ENCODE peak calls at places on chromosomes 2 and 18, in six cellular contexts. One of them, this sample, is unnamed.

GRCh38 chr2:45009303-45009927 is at the start of gene SIX2:
- DNase-seq in GM23248: peak; percentile 93
- DNase-seq in H1: peak; percentile 93
- DNase-seq in HepG2: peak; percentile 41
- DNase-seq in IMR-90: peak; percentile 72
- DNase-seq in H9: peak; percentile 98
- DNase-seq in this sample: peak; percentile 42

GRCh38 chr2:131425191-131426021 is 50.5 kb upstream of the TUBA3D start:
- DNase-seq in H1: no peak
- DNase-seq in HepG2: no peak
- DNase-seq in GM23248: no peak
- DNase-seq in H9: no peak
- DNase-seq in IMR-90: no peak
- DNase-seq in this sample: no peak

GRCh38 chr2:20373241-20373640 is 22.6 kb upstream of the PUM2 start:
- DNase-seq in IMR-90: no peak
- DNase-seq in GM23248: no peak
- DNase-seq in HepG2: no peak
- DNase-seq in H9: no peak
- DNase-seq in H1: no peak
- DNase-seq in this sample: no peak

GRCh38 chr2:144748443-144748842 is 228.5 kb upstream of the ZEB2 start:
- DNase-seq in GM23248: no peak
- DNase-seq in H1: no peak
- DNase-seq in IMR-90: no peak
- DNase-seq in H9: no peak
- DNase-seq in HepG2: no peak
- DNase-seq in this sample: no peak

GRCh38 chr2:96540136-96540535 is 3.6 kb downstream of the ARID5A start:
- DNase-seq in H1: no peak
- DNase-seq in IMR-90: peak; percentile 59
- DNase-seq in GM23248: peak; percentile 95
- DNase-seq in HepG2: no peak
- DNase-seq in H9: no peak
- DNase-seq in this sample: peak; percentile 65

GRCh38 chr2:20400787-20401494 is 45.9 kb upstream of the RHOB start:
- DNase-seq in H1: no peak
- DNase-seq in IMR-90: peak; percentile 32
- DNase-seq in HepG2: no peak
- DNase-seq in H9: no peak
- DNase-seq in GM23248: peak; percentile 35
- DNase-seq in this sample: no peak

GRCh38 chr18:63869851-63870250 is 17.7 kb upstream of the SERPINB2 start:
- DNase-seq in H9: no peak
- DNase-seq in HepG2: no peak
- DNase-seq in GM23248: peak; percentile 86
- DNase-seq in IMR-90: peak; percentile 45
- DNase-seq in H1: no peak
- DNase-seq in this sample: no peak

GRCh38 chr2:239929504-239929903 is 95.6 kb downstream of the NDUFA10 start:
- DNase-seq in GM23248: no peak
- DNase-seq in HepG2: no peak
- DNase-seq in IMR-90: no peak
- DNase-seq in H9: peak; percentile 11
- DNase-seq in H1: no peak
- DNase-seq in this sample: no peak

GRCh38 chr2:99881901-99882591 is 260.3 kb downstream of the AFF3 start:
- DNase-seq in HepG2: no peak
- DNase-seq in H1: no peak
- DNase-seq in H9: no peak
- DNase-seq in IMR-90: peak; percentile 95
- DNase-seq in GM23248: peak; percentile 13
- DNase-seq in this sample: no peak

GRCh38 chr18:79275992-79276391 is 119.7 kb upstream of the NFATC1 start:
- DNase-seq in HepG2: no peak
- DNase-seq in H1: no peak
- DNase-seq in IMR-90: no peak
- DNase-seq in GM23248: peak; percentile 23
- DNase-seq in H9: no peak
- DNase-seq in this sample: no peak

GRCh38 chr2:97724073-97724410 is 10.7 kb downstream of the ZAP70 start:
- DNase-seq in IMR-90: no peak
- DNase-seq in HepG2: no peak
- DNase-seq in H9: no peak
- DNase-seq in GM23248: no peak
- DNase-seq in H1: no peak
- DNase-seq in this sample: no peak

GRCh38 chr2:238775591-238775990 is 72.3 kb upstream of the TWIST2 start:
- DNase-seq in GM23248: no peak
- DNase-seq in IMR-90: no peak
- DNase-seq in H1: no peak
- DNase-seq in HepG2: no peak
- DNase-seq in H9: no peak
- DNase-seq in this sample: no peak

GRCh38 chr2:212359425-212360067 is 179.1 kb downstream of the ERBB4 start:
- DNase-seq in H1: no peak
- DNase-seq in H9: no peak
- DNase-seq in HepG2: peak; percentile 97
- DNase-seq in GM23248: no peak
- DNase-seq in IMR-90: no peak
- DNase-seq in this sample: no peak

GRCh38 chr2:240238201-240238600 is 97.7 kb upstream of the OTOS start:
- DNase-seq in IMR-90: peak; percentile 38
- DNase-seq in H1: no peak
- DNase-seq in HepG2: no peak
- DNase-seq in GM23248: peak; percentile 33
- DNase-seq in H9: no peak
- DNase-seq in this sample: no peak

GRCh38 chr2:160747771-160748170 is 254.2 kb upstream of the RBMS1 start:
- DNase-seq in IMR-90: peak; percentile 62
- DNase-seq in H1: no peak
- DNase-seq in H9: no peak
- DNase-seq in GM23248: peak; percentile 90
- DNase-seq in HepG2: no peak
- DNase-seq in this sample: no peak

GRCh38 chr2:171522057-171522803 is at the start of gene CYBRD1:
- DNase-seq in H9: peak; percentile 67
- DNase-seq in HepG2: no peak
- DNase-seq in GM23248: peak; percentile 91
- DNase-seq in IMR-90: peak; percentile 79
- DNase-seq in H1: no peak
- DNase-seq in this sample: no peak

GRCh38 chr2:234290671-234291070 is 206.2 kb downstream of the ARL4C start:
- DNase-seq in HepG2: no peak
- DNase-seq in H9: no peak
- DNase-seq in GM23248: no peak
- DNase-seq in H1: no peak
- DNase-seq in IMR-90: no peak
- DNase-seq in this sample: peak; percentile 68

GRCh38 chr18:31711365-31712035 is 27.1 kb upstream of the B4GALT6 start:
- DNase-seq in HepG2: no peak
- DNase-seq in H9: no peak
- DNase-seq in GM23248: no peak
- DNase-seq in IMR-90: no peak
- DNase-seq in H1: no peak
- DNase-seq in this sample: no peak

GRCh38 chr2:189412330-189412953 is 28.8 kb upstream of the WDR75 start:
- DNase-seq in GM23248: peak; percentile 65
- DNase-seq in H1: no peak
- DNase-seq in H9: no peak
- DNase-seq in IMR-90: peak; percentile 74
- DNase-seq in HepG2: peak; percentile 39
- DNase-seq in this sample: no peak

GRCh38 chr2:28661589-28662001 is 90.0 kb upstream of the PPP1CB start:
- DNase-seq in GM23248: peak; percentile 74
- DNase-seq in H9: no peak
- DNase-seq in IMR-90: peak; percentile 88
- DNase-seq in H1: no peak
- DNase-seq in HepG2: no peak
- DNase-seq in this sample: no peak

GRCh38 chr2:168515502-168515901 is 59.4 kb downstream of the CERS6 start:
- DNase-seq in H1: no peak
- DNase-seq in GM23248: peak; percentile 91
- DNase-seq in IMR-90: peak; percentile 76
- DNase-seq in HepG2: no peak
- DNase-seq in H9: no peak
- DNase-seq in this sample: no peak

GRCh38 chr2:45980161-45980852 is 316.9 kb upstream of the EPAS1 start:
- DNase-seq in HepG2: no peak
- DNase-seq in IMR-90: no peak
- DNase-seq in H9: no peak
- DNase-seq in GM23248: no peak
- DNase-seq in H1: no peak
- DNase-seq in this sample: no peak

GRCh38 chr2:73218298-73218697 is 4.3 kb downstream of the SMYD5 start:
- DNase-seq in HepG2: no peak
- DNase-seq in H1: no peak
- DNase-seq in H9: no peak
- DNase-seq in IMR-90: peak; percentile 59
- DNase-seq in GM23248: peak; percentile 74
- DNase-seq in this sample: no peak

GRCh38 chr2:9235388-9236344 is 29.1 kb downstream of the ASAP2 start:
- DNase-seq in IMR-90: peak; percentile 74
- DNase-seq in H9: peak; percentile 15
- DNase-seq in H1: no peak
- DNase-seq in HepG2: peak; percentile 17
- DNase-seq in GM23248: peak; percentile 64
- DNase-seq in this sample: no peak

GRCh38 chr2:3113122-3113521 is 264.5 kb downstream of the EIPR1 start:
- DNase-seq in H9: no peak
- DNase-seq in H1: no peak
- DNase-seq in IMR-90: no peak
- DNase-seq in GM23248: no peak
- DNase-seq in HepG2: no peak
- DNase-seq in this sample: no peak

GRCh38 chr2:170891893-170892292 is 37.2 kb upstream of the GORASP2 start:
- DNase-seq in H1: no peak
- DNase-seq in GM23248: no peak
- DNase-seq in H9: no peak
- DNase-seq in IMR-90: no peak
- DNase-seq in HepG2: no peak
- DNase-seq in this sample: no peak

GRCh38 chr2:8552264-8552913 is 129.5 kb upstream of the ID2 start:
- DNase-seq in IMR-90: no peak
- DNase-seq in GM23248: no peak
- DNase-seq in H1: no peak
- DNase-seq in HepG2: no peak
- DNase-seq in H9: peak; percentile 18
- DNase-seq in this sample: no peak

GRCh38 chr2:113872201-113872600 is 17.7 kb upstream of the ACTR3 start:
- DNase-seq in GM23248: peak; percentile 80
- DNase-seq in H1: no peak
- DNase-seq in HepG2: no peak
- DNase-seq in H9: no peak
- DNase-seq in IMR-90: peak; percentile 80
- DNase-seq in this sample: no peak

GRCh38 chr2:158893057-158893456 is 75.4 kb upstream of the TANC1 start:
- DNase-seq in GM23248: peak; percentile 76
- DNase-seq in H9: no peak
- DNase-seq in HepG2: no peak
- DNase-seq in IMR-90: peak; percentile 60
- DNase-seq in H1: no peak
- DNase-seq in this sample: peak; percentile 69
- H3K9ac ChIP-seq in GM23248: no peak overlapping the region
- H3K9ac ChIP-seq in H9: no peak overlapping the region
- H3K9ac ChIP-seq in HepG2: no peak overlapping the region
- H3K9ac ChIP-seq in IMR-90: no peak overlapping the region
- H3K9ac ChIP-seq in H1: no peak overlapping the region
- H3K9ac ChIP-seq in this sample: peak overlapping the region; percentile 80

GRCh38 chr18:75785175-75785574 is 357.7 kb upstream of the SMIM21 start:
- DNase-seq in H1: no peak
- DNase-seq in H9: no peak
- DNase-seq in GM23248: no peak
- DNase-seq in HepG2: no peak
- DNase-seq in IMR-90: no peak
- DNase-seq in this sample: no peak
- H2AFZ ChIP-seq in H1: no peak overlapping the region
- H2AFZ ChIP-seq in H9: no peak overlapping the region
- H2AFZ ChIP-seq in GM23248: no peak overlapping the region
- H2AFZ ChIP-seq in HepG2: no peak overlapping the region
- H2AFZ ChIP-seq in IMR-90: no peak overlapping the region
- H2AFZ ChIP-seq in this sample: no peak overlapping the region

GRCh38 chr2:101063352-101063751 is 61.3 kb downstream of the RPL31 start:
- DNase-seq in H9: no peak
- DNase-seq in GM23248: peak; percentile 81
- DNase-seq in H1: no peak
- DNase-seq in IMR-90: no peak
- DNase-seq in HepG2: peak; percentile 25
- DNase-seq in this sample: no peak
- H3K9ac ChIP-seq in H9: no peak overlapping the region
- H3K9ac ChIP-seq in GM23248: peak overlapping the region; percentile 47
- H3K9ac ChIP-seq in H1: no peak overlapping the region
- H3K9ac ChIP-seq in IMR-90: no peak overlapping the region
- H3K9ac ChIP-seq in HepG2: no peak overlapping the region
- H3K9ac ChIP-seq in this sample: no peak overlapping the region

GRCh38 chr2:141590620-141591019 is 540.2 kb downstream of the LRP1B start:
- DNase-seq in H1: no peak
- DNase-seq in H9: no peak
- DNase-seq in IMR-90: no peak
- DNase-seq in GM23248: no peak
- DNase-seq in HepG2: no peak
- DNase-seq in this sample: no peak
- H2AFZ ChIP-seq in H1: peak overlapping the region; percentile 25
- H2AFZ ChIP-seq in H9: no peak overlapping the region
- H2AFZ ChIP-seq in IMR-90: no peak overlapping the region
- H2AFZ ChIP-seq in GM23248: no peak overlapping the region
- H2AFZ ChIP-seq in HepG2: peak overlapping the region; percentile 46
- H2AFZ ChIP-seq in this sample: no peak overlapping the region

GRCh38 chr2:59887348-59887747 is 666.1 kb downstream of the BCL11A start:
- DNase-seq in IMR-90: no peak
- DNase-seq in H9: no peak
- DNase-seq in H1: no peak
- DNase-seq in HepG2: no peak
- DNase-seq in GM23248: no peak
- DNase-seq in this sample: no peak
- H3K9ac ChIP-seq in IMR-90: no peak overlapping the region
- H3K9ac ChIP-seq in H9: no peak overlapping the region
- H3K9ac ChIP-seq in H1: no peak overlapping the region
- H3K9ac ChIP-seq in HepG2: no peak overlapping the region
- H3K9ac ChIP-seq in GM23248: no peak overlapping the region
- H3K9ac ChIP-seq in this sample: no peak overlapping the region